ENCODE peak calls at places on chromosomes 7 and 10, in four cellular contexts. I, Q, B and F are unnamed samples. For H3K27me3, the result is how much of the 10 kb centered on the place peaks cover.

GRCh38 chr7:152512711-152513110 is 76.9 kb upstream of the KMT2C start:
- DNase-seq in Q (no peak), I (no peak), B (no peak), F (no peak)

GRCh38 chr10:58775960-58776574 is 263.4 kb downstream of the BICC1 start:
- DNase-seq in Q (peak), B (no peak), I (no peak), F (no peak)

GRCh38 chr10:51369903-51370302 is 295.6 kb downstream of the PRKG1 start:
- DNase-seq in Q (peak), B (no peak), I (no peak), F (no peak)

GRCh38 chr10:112663181-112663879 is 216.3 kb downstream of the VTI1A start:
- DNase-seq in B (no peak), Q (no peak), I (no peak), F (no peak)

GRCh38 chr10:52313350-52314006 is 603 bp upstream of the DKK1 start:
- DNase-seq in Q (peak), I (no peak), B (no peak), F (no peak)

GRCh38 chr7:95317546-95317945 is 6.8 kb downstream of the PON1 start:
- DNase-seq in B (no peak), Q (peak), I (no peak), F (no peak)

GRCh38 chr7:131157530-131158243 is 170.0 kb upstream of the MKLN1 start:
- DNase-seq in B (no peak), I (no peak), Q (no peak), F (no peak)

GRCh38 chr7:24601600-24601999 is 28.3 kb downstream of the PALS2 start:
- DNase-seq in Q (no peak), I (no peak), B (no peak), F (no peak)

GRCh38 chr10:73584737-73585136 is 6.4 kb downstream of the USP54 start:
- DNase-seq in Q (no peak), B (no peak), I (no peak), F (peak)

GRCh38 chr7:12257582-12257981 is 46.5 kb downstream of the TMEM106B start:
- DNase-seq in I (no peak), B (no peak), Q (no peak), F (no peak)

GRCh38 chr7:158672975-158673374 is 31.6 kb downstream of the NCAPG2 start:
- DNase-seq in I (no peak), B (no peak), Q (no peak), F (no peak)

GRCh38 chr7:75729851-75730274 is 8.9 kb downstream of the HIP1 start:
- DNase-seq in I (no peak), B (no peak), Q (peak), F (no peak)

GRCh38 chr7:77434570-77434969 is 18.4 kb upstream of the GSAP start:
- DNase-seq in I (no peak), Q (no peak), B (no peak), F (peak)

GRCh38 chr7:115110523-115110922 is 188.6 kb downstream of the MDFIC start:
- DNase-seq in B (no peak), I (no peak), Q (no peak), F (no peak)

GRCh38 chr10:59019603-59020002 is 156.8 kb upstream of the PHYHIPL start:
- DNase-seq in I (no peak), Q (no peak), B (no peak), F (no peak)

GRCh38 chr10:58266826-58267712 is 625 bp downstream of the IPMK start:
- DNase-seq in Q (peak), B (peak), I (peak), F (no peak)

GRCh38 chr10:105973252-105973877 is 1191.1 kb downstream of the SORCS1 start:
- DNase-seq in I (no peak), B (no peak), Q (peak), F (no peak)

GRCh38 chr7:3117488-3118228 is 74.0 kb upstream of the CARD11 start:
- DNase-seq in Q (no peak), I (peak), B (no peak), F (no peak)

GRCh38 chr10:97220371-97220770 is 34.6 kb upstream of the SLIT1 start:
- DNase-seq in I (no peak), B (no peak), Q (no peak), F (no peak)

GRCh38 chr7:6579446-6579845 is 2.2 kb downstream of the ZDHHC4 start:
- DNase-seq in I (no peak), B (no peak), Q (peak), F (no peak)

GRCh38 chr7:6578114-6579084 is 1.1 kb downstream of the ZDHHC4 start:
- DNase-seq in I (no peak), Q (no peak), B (no peak), F (no peak)

GRCh38 chr7:6575246-6576023 is 1.8 kb upstream of the ZDHHC4 start:
- DNase-seq in B (no peak), I (no peak), Q (no peak), F (no peak)

GRCh38 chr7:6577369-6578113 is at the start of gene ZDHHC4:
- DNase-seq in B (peak), Q (peak), I (peak), F (peak)

GRCh38 chr7:6576024-6576866 is 1.0 kb upstream of the ZDHHC4 start:
- DNase-seq in I (no peak), Q (peak), B (no peak), F (no peak)
- TF ChIP-seq CTCF in I (no peak), Q (peak), B (no peak), F (no peak)

GRCh38 chr7:23469961-23470250 is 385 bp downstream of the IGF2BP3 start:
- DNase-seq in Q (no peak), I (no peak), B (no peak), F (no peak)
- H3K27me3 ChIP-seq in Q (under half), I (half or more), B (under half), F (under half)

GRCh38 chr10:77377678-77378352 is 259.8 kb downstream of the KCNMA1 start:
- DNase-seq in B (no peak), I (no peak), Q (peak), F (no peak)
- TF ChIP-seq CTCF in B (no peak), I (no peak), Q (peak), F (no peak)

GRCh38 chr10:23192396-23192740 is 256 bp downstream of the PTF1A start:
- DNase-seq in B (no peak), I (no peak), Q (peak), F (no peak)
- H3K27me3 ChIP-seq in B (under half), I (half or more), Q (half or more), F (under half)

DNA sequence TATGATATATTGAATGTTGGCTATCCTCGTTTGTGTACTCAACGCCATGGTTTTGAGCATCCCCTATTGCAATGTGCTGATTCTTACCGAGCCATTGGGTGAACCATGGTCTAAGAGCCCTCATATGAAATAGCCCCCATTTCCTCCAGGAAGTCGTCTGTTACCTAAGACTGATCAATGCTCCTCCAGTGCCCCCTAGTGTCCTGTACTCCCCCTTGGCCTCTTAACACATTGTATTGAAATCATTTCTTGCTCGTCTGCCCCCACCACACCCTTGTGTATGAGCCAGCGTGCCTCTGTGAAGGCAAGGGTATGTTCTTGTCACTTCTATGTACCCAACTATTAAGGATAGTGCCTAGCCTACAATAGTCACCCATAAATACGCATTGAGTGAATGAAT is 11.2 kb upstream of the SLC35B4 start:
- DNase-seq in I (peak), B (no peak), Q (peak), F (no peak)
- TF ChIP-seq CTCF in I (peak), B (no peak), Q (peak), F (peak)

GRCh38 chr7:157023589-157023905 is 13.1 kb upstream of the MNX1 start:
- DNase-seq in I (no peak), B (no peak), Q (no peak), F (no peak)
- H3K27me3 ChIP-seq in I (half or more), B (under half), Q (half or more), F (under half)

GRCh38 chr10:27242473-27242950 is 1.9 kb upstream of the ACBD5 start:
- DNase-seq in B (no peak), Q (no peak), I (no peak), F (no peak)
- TF ChIP-seq CTCF in B (no peak), Q (no peak), I (peak), F (no peak)

DNA sequence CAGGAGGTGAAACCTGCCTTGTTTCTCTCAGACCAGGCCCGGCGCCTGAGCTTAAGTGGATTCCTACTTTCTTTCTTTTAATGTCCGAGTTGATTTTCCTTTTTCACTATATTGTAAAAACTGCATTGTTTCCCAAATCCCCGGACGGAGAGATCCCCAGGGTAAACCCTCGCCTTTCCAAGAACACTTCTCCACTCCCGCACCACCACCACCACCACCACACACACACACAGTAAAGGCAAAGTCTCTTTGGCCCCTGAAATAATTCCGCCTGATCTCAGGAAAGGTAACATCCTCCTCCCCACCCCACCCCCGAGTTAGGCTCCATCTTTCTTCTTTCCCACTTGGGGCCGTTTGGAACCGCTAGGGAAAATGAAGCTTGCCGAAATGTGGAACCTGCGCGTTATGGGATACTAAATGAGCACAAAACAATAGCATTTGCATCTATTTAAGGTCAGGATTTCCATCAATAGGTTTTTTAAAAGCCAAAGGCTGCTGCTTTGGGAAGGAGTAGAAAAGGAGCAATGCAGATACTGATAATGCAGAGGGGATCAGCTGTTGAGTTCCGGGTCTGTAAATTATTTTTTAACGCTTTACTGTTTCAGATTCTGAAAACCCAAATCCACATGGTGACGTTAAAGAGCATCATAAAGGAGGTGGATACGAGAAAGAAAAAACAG is 2.5 kb downstream of the HPSE2 start:
- DNase-seq in I (no peak), B (no peak), Q (peak), F (no peak)
- H3K27me3 ChIP-seq in I (half or more), B (under half), Q (half or more), F (under half)

GRCh38 chr7:100720645-100721504 is 607 bp downstream of the EPO start:
- DNase-seq in I (no peak), Q (peak), B (no peak), F (no peak)

GRCh38 chr7:100720320-100720644 is at the start of gene EPO:
- DNase-seq in I (no peak), B (no peak), Q (peak), F (no peak)

GRCh38 chr7:100722480-100723212 is 2.4 kb downstream of the EPO start:
- DNase-seq in B (no peak), Q (no peak), I (no peak), F (no peak)

GRCh38 chr7:100721505-100721812 is 1.2 kb downstream of the EPO start:
- DNase-seq in B (no peak), I (no peak), Q (no peak), F (no peak)

GRCh38 chr7:100719523-100720319 is 547 bp upstream of the EPO start:
- DNase-seq in B (no peak), I (no peak), Q (no peak), F (no peak)
- TF ChIP-seq CTCF in B (no peak), I (no peak), Q (peak), F (peak)

GRCh38 chr7:85186521-85187241 is at the start of gene SEMA3D:
- DNase-seq in B (peak), Q (peak), I (no peak), F (no peak)
- H3K27me3 ChIP-seq in B (under half), Q (half or more), I (under half), F (under half)